ENCODE peak calls at places on chromosomes 13 and 19, in seven cellular contexts. D is right atrium auricular region; V is tibial nerve; P is effector memory CD4-positive, alpha-beta T cell; X is heart left ventricle; M is hepatocyte; F is right cardiac atrium. B is an unnamed sample. For H3K4me1, the result is how much of the 10 kb centered on the place peaks cover.

GRCh38 chr13:30111810-30112209 is 195.5 kb downstream of the KATNAL1 start:
- DNase-seq in P (no peak), X (no peak), M (no peak), F (no peak), D (no peak), V (no peak), B (no peak)

GRCh38 chr19:46386151-46386550 is 27.2 kb downstream of the CCDC8 start:
- DNase-seq in X (no peak), F (no peak), M (no peak), V (no peak), D (no peak), P (no peak), B (no peak)

GRCh38 chr19:344625-345319 is at the start of gene MIER2:
- DNase-seq in V (peak), P (peak), X (peak), F (peak), M (peak), D (peak), B (peak)

GRCh38 chr13:23695711-23696512 is 125.7 kb downstream of the TNFRSF19 start:
- DNase-seq in M (no peak), X (peak), F (peak), P (peak), V (no peak), D (no peak), B (peak)

GRCh38 chr19:53328967-53329366 is 4.6 kb upstream of the ZNF845 start:
- DNase-seq in P (no peak), D (no peak), X (peak), M (no peak), V (no peak), F (peak), B (no peak)

GRCh38 chr19:1704339-1704738 is 49.0 kb upstream of the ONECUT3 start:
- DNase-seq in D (no peak), P (no peak), X (no peak), M (no peak), F (no peak), V (no peak), B (no peak)

GRCh38 chr19:41352609-41353465 is 885 bp downstream of the TGFB1 start:
- DNase-seq in V (peak), P (peak), D (peak), X (peak), M (peak), F (peak), B (peak)

GRCh38 chr19:5054551-5055456 is 85.9 kb downstream of the KDM4B start:
- DNase-seq in F (peak), M (no peak), X (peak), P (no peak), D (no peak), V (no peak), B (no peak)

GRCh38 chr13:86185107-86185506 is 385.9 kb upstream of the SLITRK6 start:
- DNase-seq in F (no peak), M (no peak), V (no peak), X (no peak), P (no peak), D (no peak), B (no peak)

GRCh38 chr19:17234911-17235617 is 9.0 kb downstream of the OCEL1 start:
- DNase-seq in D (peak), X (peak), P (peak), V (no peak), M (no peak), F (peak), B (peak)

GRCh38 chr13:76349700-76350099 is 536.5 kb downstream of the KCTD12 start:
- DNase-seq in F (no peak), X (no peak), P (no peak), M (no peak), V (no peak), D (no peak), B (no peak)

GRCh38 chr19:34448191-34448590 is 20.0 kb downstream of the UBA2 start:
- DNase-seq in M (no peak), F (no peak), P (no peak), X (no peak), V (no peak), D (no peak), B (no peak)

GRCh38 chr19:2517881-2518601 is 42.1 kb downstream of the GADD45B start:
- DNase-seq in X (no peak), V (no peak), F (peak), D (no peak), P (no peak), M (peak), B (no peak)

GRCh38 chr19:5458420-5458819 is 3.2 kb downstream of the ZNRF4 start:
- DNase-seq in X (no peak), V (no peak), M (no peak), D (no peak), P (no peak), F (no peak), B (no peak)

GRCh38 chr13:59394526-59394925 is 769.2 kb downstream of the DIAPH3 start:
- DNase-seq in V (no peak), X (no peak), F (no peak), D (no peak), P (no peak), M (no peak), B (no peak)

GRCh38 chr13:22596157-22596863 is 584.5 kb upstream of the SGCG start:
- DNase-seq in M (peak), P (no peak), D (no peak), F (no peak), V (no peak), X (no peak), B (no peak)

GRCh38 chr19:54179921-54180452 is 7.0 kb upstream of the TMC4 start:
- DNase-seq in P (no peak), F (no peak), V (no peak), M (peak), D (no peak), X (no peak), B (no peak)

GRCh38 chr13:57632276-57633140 is 964 bp downstream of the PCDH17 start:
- DNase-seq in D (no peak), V (no peak), P (no peak), F (peak), X (peak), M (peak), B (no peak)

GRCh38 chr19:43504426-43505185 is at the start of gene PHLDB3:
- DNase-seq in P (peak), M (peak), X (peak), V (no peak), F (peak), D (no peak), B (no peak)

GRCh38 chr19:2358548-2359173 is 1.4 kb upstream of the TMPRSS9 start:
- DNase-seq in M (no peak), P (no peak), V (no peak), D (no peak), X (no peak), F (no peak), B (no peak)

GRCh38 chr13:113836917-113837553 is 26.8 kb downstream of the GAS6 start:
- DNase-seq in M (peak), V (peak), X (peak), P (no peak), D (peak), F (peak), B (no peak)

GRCh38 chr19:38304866-38305429 is 897 bp downstream of the C19orf33 start:
- DNase-seq in V (peak), P (no peak), D (no peak), M (peak), X (peak), F (peak), B (no peak)

GRCh38 chr19:45130236-45130635 is 30.5 kb downstream of the NKPD1 start:
- DNase-seq in M (no peak), X (no peak), P (no peak), V (no peak), D (no peak), F (no peak), B (no peak)

GRCh38 chr13:86757236-86757978 is 913.8 kb upstream of the SLITRK5 start:
- DNase-seq in M (no peak), D (no peak), V (no peak), F (no peak), X (no peak), P (peak), B (peak)

GRCh38 chr19:33096005-33096404 is 15.0 kb downstream of the GPATCH1 start:
- DNase-seq in X (no peak), P (no peak), V (no peak), M (no peak), D (no peak), F (no peak), B (no peak)

GRCh38 chr19:2695288-2695866 is 7.1 kb downstream of the GNG7 start:
- DNase-seq in M (no peak), V (no peak), X (peak), F (peak), P (no peak), D (no peak), B (no peak)

GRCh38 chr13:86870388-86870966 is 800.7 kb upstream of the SLITRK5 start:
- DNase-seq in D (no peak), X (no peak), M (peak), V (no peak), F (no peak), P (no peak), B (no peak)

GRCh38 chr13:62320731-62321130 is 905.1 kb upstream of the PCDH20 start:
- DNase-seq in X (no peak), M (no peak), F (no peak), P (no peak), V (no peak), D (no peak), B (no peak)

GRCh38 chr13:75256922-75257321 is 225.0 kb downstream of the TBC1D4 start:
- DNase-seq in X (no peak), D (no peak), P (no peak), V (no peak), M (peak), F (no peak), B (no peak)

GRCh38 chr19:28596561-28597071 is 616.3 kb downstream of the UQCRFS1 start:
- DNase-seq in M (no peak), P (no peak), X (no peak), F (no peak), V (no peak), D (no peak), B (no peak)

GRCh38 chr19:33505823-33506222 is 15.8 kb downstream of the PEPD start:
- DNase-seq in X (no peak), F (no peak), P (no peak), V (no peak), M (no peak), D (no peak), B (no peak)

GRCh38 chr13:33150146-33150545 is 133.9 kb downstream of the KL start:
- DNase-seq in X (no peak), D (no peak), F (no peak), M (no peak), P (no peak), V (no peak), B (no peak)

GRCh38 chr19:35856001-35856400 is 710 bp upstream of the KIRREL2 start:
- DNase-seq in D (no peak), X (no peak), V (no peak), P (no peak), F (no peak), M (peak), B (no peak)

GRCh38 chr13:81051873-81052272 is 710.9 kb upstream of the SPRY2 start:
- DNase-seq in M (no peak), P (no peak), D (no peak), F (no peak), V (no peak), X (no peak), B (no peak)

GRCh38 chr19:4692275-4693077 is 22.3 kb upstream of the MYDGF start:
- DNase-seq in D (no peak), V (no peak), M (no peak), F (no peak), X (no peak), P (no peak), B (no peak)

GRCh38 chr13:41458939-41459753 is 1.8 kb downstream of the RGCC start:
- DNase-seq in X (peak), M (peak), P (peak), F (no peak), D (no peak), V (no peak), B (peak)
- H3K4me1 ChIP-seq in X (under half), M (under half), P (under half), F (under half), D (under half), V (under half), B (half or more)

GRCh38 chr19:18377026-18377425 is 8.9 kb upstream of the GDF15 start:
- DNase-seq in M (no peak), V (no peak), D (no peak), P (no peak), X (no peak), F (no peak), B (no peak)
- H3K27ac ChIP-seq in M (peak), V (no peak), D (no peak), P (no peak), X (no peak), F (no peak), B (no peak)

GRCh38 chr19:8148410-8149231 is 771 bp downstream of the FBN3 start:
- DNase-seq in X (no peak), V (no peak), M (peak), P (no peak), D (no peak), F (no peak), B (no peak)
- H3K4me3 ChIP-seq in X (no peak), V (no peak), M (peak), P (no peak), D (no peak), F (peak), B (no peak)

GRCh38 chr19:8505680-8506401 is 3.4 kb upstream of the PRAM1 start:
- DNase-seq in P (peak), F (peak), D (peak), V (peak), X (peak), M (peak), B (peak)
- H3K4me1 ChIP-seq in P (under half), F (under half), D (under half), V (under half), X (under half), M (under half), B (under half)

GRCh38 chr19:39613597-39613996 is 11.3 kb downstream of the LGALS13 start:
- DNase-seq in X (no peak), D (no peak), P (no peak), V (no peak), F (no peak), M (no peak), B (no peak)
- H3K27ac ChIP-seq in X (no peak), D (no peak), P (no peak), V (no peak), F (no peak), M (no peak), B (no peak)

B was measured in CD4-positive, alpha-beta memory T cell.